ENCODE peak calls at places on chromosomes 5 and 9, in four cellular contexts. I is amniotic stem cell, U is hippocampal formation, D is NCI-H1092. K is an unnamed sample.

GRCh38 chr9:130938652-130939404 is at the start of gene FIBCD1:
- DNase-seq in I (no peak), U (no peak), D (no peak), K (no peak)

GRCh38 chr5:130335116-130335515 is 430.9 kb downstream of the CHSY3 start:
- DNase-seq in I (peak; percentile 10), U (no peak), D (no peak), K (no peak)

GRCh38 chr5:883475-884181 is 9.0 kb downstream of the BRD9 start:
- DNase-seq in I (no peak), U (no peak), D (no peak), K (no peak)

GRCh38 chr5:39231705-39232525 is 12.6 kb upstream of the FYB1 start:
- DNase-seq in I (no peak), U (peak; percentile 19), D (no peak), K (no peak)

GRCh38 chr9:96034553-96035122 is 159.1 kb downstream of the ERCC6L2 start:
- DNase-seq in I (no peak), U (no peak), D (no peak), K (no peak)

GRCh38 chr9:16884952-16885513 is 14.6 kb upstream of the BNC2 start:
- DNase-seq in I (no peak), U (no peak), D (no peak), K (no peak)

GRCh38 chr9:93576296-93577044 is at the start of gene PHF2:
- DNase-seq in I (no peak), U (no peak), D (no peak), K (no peak)

GRCh38 chr9:32350682-32351081 is 33.8 kb upstream of the ACO1 start:
- DNase-seq in I (no peak), U (peak; percentile 20), D (no peak), K (peak; percentile 1)

GRCh38 chr9:113957778-113958430 is 81.8 kb downstream of the ZNF618 start:
- DNase-seq in I (peak; percentile 86), U (no peak), D (no peak), K (peak; percentile 66)

GRCh38 chr5:60332244-60333018 is 367.5 kb downstream of the DEPDC1B start:
- DNase-seq in I (peak; percentile 16), U (no peak), D (no peak), K (no peak)

GRCh38 chr9:135522931-135523330 is 1.7 kb downstream of the LCN1 start:
- DNase-seq in I (no peak), U (no peak), D (no peak), K (no peak)

GRCh38 chr5:79025054-79025465 is 40.0 kb upstream of the ARSB start:
- DNase-seq in I (peak; percentile 21), U (peak; percentile 82), D (peak; percentile 19), K (peak; percentile 47)

GRCh38 chr9:127761491-127761904 is 17.0 kb downstream of the SH2D3C start:
- DNase-seq in I (no peak), U (no peak), D (no peak), K (no peak)

GRCh38 chr5:82163459-82164108 is 114.6 kb downstream of the RPS23 start:
- DNase-seq in I (no peak), U (peak; percentile 38), D (no peak), K (no peak)

GRCh38 chr9:137445930-137446431 is 4.8 kb upstream of the ENTPD8 start:
- DNase-seq in I (no peak), U (no peak), D (no peak), K (no peak)

GRCh38 chr5:132837868-132838267 is 7.4 kb upstream of the SHROOM1 start:
- DNase-seq in I (no peak), U (no peak), D (no peak), K (no peak)